ENCODE peak calls at places on chromosomes 5 and 9, in eight cellular contexts. G is tibial artery; I is hippocampal formation; J is endothelial cell; B is activated naive CD4-positive, alpha-beta T cell treated with anti-CD3 and anti-CD28 coated beads, Interleukin-2, amount 10 ng/mL, durations not matched to agents 7 days and 5 days; W is stimulated activated CD4-positive, alpha-beta T cell treated with anti-CD3 and anti-CD28 coated beads, Interleukin-12 subunit alpha, Interleukin-12 subunit beta, amount 100 ng/mL, for 4 hours; O is KBM-7; H is smooth muscle cell of the brain vasculature. E is an unnamed sample.

GRCh38 chr5:42767491-42768105 is 11.0 kb downstream of the CCDC152 start:
- DNase-seq in G (no peak), I (peak; percentile 55), J (no peak), B (no peak), W (no peak), O (peak; percentile 49), H (no peak), E (no peak)

GRCh38 chr9:110317921-110318320 is 19.7 kb downstream of the TXNDC8 start:
- DNase-seq in G (no peak), I (no peak), J (no peak), B (no peak), W (no peak), O (no peak), H (no peak), E (no peak)

GRCh38 chr5:68287976-68288755 is 72.6 kb downstream of the PIK3R1 start:
- DNase-seq in G (peak; percentile 85), I (peak; percentile 87), J (peak; percentile 73), B (peak; percentile 70), W (peak; percentile 29), O (no peak), H (no peak), E (peak; percentile 42)

GRCh38 chr9:15157371-15157770 is 149.6 kb downstream of the TTC39B start:
- DNase-seq in G (peak; percentile 82), I (no peak), J (no peak), B (no peak), W (no peak), O (no peak), H (no peak), E (no peak)

GRCh38 chr9:101388507-101388993 is 3.7 kb upstream of the BAAT start:
- DNase-seq in G (no peak), I (peak; percentile 51), J (no peak), B (no peak), W (no peak), O (no peak), H (no peak), E (no peak)

GRCh38 chr9:126532019-126532462 is 81.7 kb upstream of the LMX1B start:
- DNase-seq in G (no peak), I (no peak), J (no peak), B (no peak), W (no peak), O (no peak), H (no peak), E (no peak)

GRCh38 chr5:39076757-39077475 is 2.7 kb upstream of the RICTOR start:
- DNase-seq in G (no peak), I (peak; percentile 73), J (no peak), B (no peak), W (no peak), O (peak; percentile 85), H (no peak), E (no peak)

GRCh38 chr5:98839469-98840383 is 66.3 kb downstream of the RGMB start:
- DNase-seq in G (no peak), I (no peak), J (no peak), B (peak; percentile 30), W (no peak), O (peak; percentile 20), H (no peak), E (peak; percentile 22)

GRCh38 chr9:130895038-130895437 is 1.6 kb downstream of the QRFP start:
- DNase-seq in G (no peak), I (no peak), J (no peak), B (no peak), W (no peak), O (no peak), H (no peak), E (no peak)

GRCh38 chr9:129568560-129569505 is 52.1 kb downstream of the C9orf50 start:
- DNase-seq in G (peak; percentile 80), I (no peak), J (peak; percentile 48), B (peak; percentile 35), W (no peak), O (no peak), H (no peak), E (peak; percentile 73)

GRCh38 chr5:61640631-61641030 is 308.6 kb downstream of the ZSWIM6 start:
- DNase-seq in G (no peak), I (no peak), J (no peak), B (no peak), W (no peak), O (no peak), H (no peak), E (no peak)

GRCh38 chr5:166505546-166505945 is 1785.9 kb upstream of the WWC1 start:
- DNase-seq in G (no peak), I (peak; percentile 6), J (no peak), B (no peak), W (no peak), O (no peak), H (no peak), E (no peak)

GRCh38 chr5:139549162-139549894 is 11.8 kb upstream of the UBE2D2 start:
- DNase-seq in G (no peak), I (no peak), J (no peak), B (no peak), W (no peak), O (no peak), H (no peak), E (no peak)

GRCh38 chr9:132000659-132001058 is 79.0 kb downstream of the MED27 start:
- DNase-seq in G (no peak), I (no peak), J (no peak), B (no peak), W (no peak), O (no peak), H (no peak), E (no peak)

GRCh38 chr5:136350339-136350738 is 15.0 kb downstream of the TRPC7 start:
- DNase-seq in G (no peak), I (no peak), J (no peak), B (no peak), W (no peak), O (no peak), H (no peak), E (no peak)

GRCh38 chr5:10859393-10860195 is 98.6 kb upstream of the DAP start:
- DNase-seq in G (no peak), I (no peak), J (no peak), B (no peak), W (no peak), O (no peak), H (no peak), E (no peak)

GRCh38 chr5:178555771-178556211 is 34.4 kb downstream of the COL23A1 start:
- DNase-seq in G (peak; percentile 24), I (no peak), J (no peak), B (no peak), W (no peak), O (no peak), H (no peak), E (no peak)

GRCh38 chr9:91346644-91347043 is 15.1 kb downstream of the AUH start:
- DNase-seq in G (no peak), I (no peak), J (no peak), B (no peak), W (no peak), O (no peak), H (no peak), E (no peak)

GRCh38 chr5:43245724-43246385 is 53.8 kb downstream of the NIM1K start:
- DNase-seq in G (no peak), I (no peak), J (no peak), B (no peak), W (no peak), O (no peak), H (no peak), E (no peak)

GRCh38 chr9:128774804-128775203 is 3.1 kb upstream of the ZER1 start:
- DNase-seq in G (no peak), I (no peak), J (no peak), B (no peak), W (no peak), O (no peak), H (no peak), E (no peak)

GRCh38 chr9:69674112-69674511 is 1.9 kb upstream of the APBA1 start:
- DNase-seq in G (no peak), I (no peak), J (no peak), B (no peak), W (no peak), O (no peak), H (no peak), E (no peak)

GRCh38 chr5:83107692-83108410 is 30.5 kb downstream of the XRCC4 start:
- DNase-seq in G (no peak), I (no peak), J (no peak), B (no peak), W (no peak), O (no peak), H (no peak), E (no peak)

GRCh38 chr9:114732842-114733241 is 50.9 kb upstream of the TEX48 start:
- DNase-seq in G (no peak), I (no peak), J (no peak), B (no peak), W (no peak), O (no peak), H (no peak), E (no peak)

E was measured in 8988T.